ENCODE peak calls at places on chromosomes 13 and 19, in nine cellular contexts. One of them, this sample, is unnamed.

GRCh38 chr19:53659292-53659691 is 27.5 kb downstream of the DPRX start:
- DNase-seq in activated B cell treated with CpG ODN at 0.5 μM for 24 hours: no peak
- DNase-seq in choroid plexus epithelial cell: peak; percentile 39
- DNase-seq in AG04449: no peak
- DNase-seq in fibroblast of mammary gland: no peak
- DNase-seq in Caco-2: peak; percentile 86
- DNase-seq in prostate gland: peak; percentile 45
- DNase-seq in esophagus muscularis mucosa: no peak
- DNase-seq in A549: peak; percentile 72
- DNase-seq in this sample: no peak

GRCh38 chr19:52622261-52622660 is 15.9 kb downstream of the ZNF83 start:
- DNase-seq in AG04449: no peak
- DNase-seq in Caco-2: no peak
- DNase-seq in fibroblast of mammary gland: no peak
- DNase-seq in prostate gland: no peak
- DNase-seq in activated B cell treated with CpG ODN at 0.5 μM for 24 hours: no peak
- DNase-seq in esophagus muscularis mucosa: no peak
- DNase-seq in A549: no peak
- DNase-seq in choroid plexus epithelial cell: no peak
- DNase-seq in this sample: no peak

GRCh38 chr13:59658736-59659330 is 504.9 kb downstream of the DIAPH3 start:
- DNase-seq in fibroblast of mammary gland: no peak
- DNase-seq in choroid plexus epithelial cell: no peak
- DNase-seq in esophagus muscularis mucosa: peak; percentile 47
- DNase-seq in A549: no peak
- DNase-seq in activated B cell treated with CpG ODN at 0.5 μM for 24 hours: no peak
- DNase-seq in Caco-2: no peak
- DNase-seq in AG04449: no peak
- DNase-seq in prostate gland: no peak
- DNase-seq in this sample: no peak

GRCh38 chr13:98691360-98691759 is 61.1 kb downstream of the SLC15A1 start:
- DNase-seq in fibroblast of mammary gland: no peak
- DNase-seq in esophagus muscularis mucosa: no peak
- DNase-seq in A549: no peak
- DNase-seq in prostate gland: no peak
- DNase-seq in AG04449: no peak
- DNase-seq in activated B cell treated with CpG ODN at 0.5 μM for 24 hours: no peak
- DNase-seq in Caco-2: no peak
- DNase-seq in choroid plexus epithelial cell: no peak
- DNase-seq in this sample: no peak

GRCh38 chr19:53057904-53058579 is 13.5 kb downstream of the ERVV-2 start:
- DNase-seq in activated B cell treated with CpG ODN at 0.5 μM for 24 hours: no peak
- DNase-seq in Caco-2: no peak
- DNase-seq in prostate gland: peak; percentile 46
- DNase-seq in fibroblast of mammary gland: no peak
- DNase-seq in A549: no peak
- DNase-seq in choroid plexus epithelial cell: peak; percentile 14
- DNase-seq in AG04449: no peak
- DNase-seq in esophagus muscularis mucosa: no peak
- DNase-seq in this sample: no peak

GRCh38 chr13:113630296-113630695 is 27.7 kb downstream of the ATP4B start:
- DNase-seq in fibroblast of mammary gland: no peak
- DNase-seq in AG04449: no peak
- DNase-seq in activated B cell treated with CpG ODN at 0.5 μM for 24 hours: no peak
- DNase-seq in esophagus muscularis mucosa: no peak
- DNase-seq in choroid plexus epithelial cell: no peak
- DNase-seq in A549: no peak
- DNase-seq in prostate gland: no peak
- DNase-seq in Caco-2: peak; percentile 3
- DNase-seq in this sample: no peak

GRCh38 chr13:103299079-103299478 is 232.9 kb upstream of the SLC10A2 start:
- DNase-seq in choroid plexus epithelial cell: no peak
- DNase-seq in fibroblast of mammary gland: no peak
- DNase-seq in A549: no peak
- DNase-seq in AG04449: no peak
- DNase-seq in esophagus muscularis mucosa: no peak
- DNase-seq in prostate gland: no peak
- DNase-seq in Caco-2: peak; percentile 45
- DNase-seq in activated B cell treated with CpG ODN at 0.5 μM for 24 hours: no peak
- DNase-seq in this sample: no peak

GRCh38 chr13:110815471-110816204 is 99.2 kb downstream of the ANKRD10 start:
- DNase-seq in Caco-2: no peak
- DNase-seq in esophagus muscularis mucosa: no peak
- DNase-seq in fibroblast of mammary gland: no peak
- DNase-seq in prostate gland: no peak
- DNase-seq in A549: no peak
- DNase-seq in activated B cell treated with CpG ODN at 0.5 μM for 24 hours: no peak
- DNase-seq in choroid plexus epithelial cell: peak; percentile 16
- DNase-seq in AG04449: no peak
- DNase-seq in this sample: no peak

GRCh38 chr13:112879283-112879833 is 89.7 kb upstream of the MCF2L start:
- DNase-seq in fibroblast of mammary gland: peak; percentile 38
- DNase-seq in Caco-2: peak; percentile 11
- DNase-seq in prostate gland: no peak
- DNase-seq in AG04449: peak; percentile 16
- DNase-seq in esophagus muscularis mucosa: no peak
- DNase-seq in choroid plexus epithelial cell: no peak
- DNase-seq in A549: no peak
- DNase-seq in activated B cell treated with CpG ODN at 0.5 μM for 24 hours: no peak
- DNase-seq in this sample: no peak

GRCh38 chr13:114099191-114099590 is 33.2 kb downstream of the RASA3 start:
- DNase-seq in Caco-2: peak; percentile 43
- DNase-seq in AG04449: peak; percentile 82
- DNase-seq in prostate gland: peak; percentile 52
- DNase-seq in fibroblast of mammary gland: peak; percentile 95
- DNase-seq in choroid plexus epithelial cell: peak; percentile 92
- DNase-seq in esophagus muscularis mucosa: peak; percentile 94
- DNase-seq in activated B cell treated with CpG ODN at 0.5 μM for 24 hours: no peak
- DNase-seq in A549: peak; percentile 76
- DNase-seq in this sample: no peak

GRCh38 chr13:99426426-99426825 is 74.8 kb upstream of the TM9SF2 start:
- DNase-seq in esophagus muscularis mucosa: no peak
- DNase-seq in Caco-2: peak; percentile 24
- DNase-seq in prostate gland: no peak
- DNase-seq in fibroblast of mammary gland: no peak
- DNase-seq in AG04449: no peak
- DNase-seq in A549: no peak
- DNase-seq in choroid plexus epithelial cell: no peak
- DNase-seq in activated B cell treated with CpG ODN at 0.5 μM for 24 hours: no peak
- DNase-seq in this sample: no peak

GRCh38 chr13:98478134-98479129 is 98.5 kb downstream of the STK24 start:
- DNase-seq in Caco-2: no peak
- DNase-seq in fibroblast of mammary gland: peak; percentile 54
- DNase-seq in prostate gland: no peak
- DNase-seq in AG04449: no peak
- DNase-seq in activated B cell treated with CpG ODN at 0.5 μM for 24 hours: no peak
- DNase-seq in choroid plexus epithelial cell: peak; percentile 30
- DNase-seq in A549: no peak
- DNase-seq in esophagus muscularis mucosa: no peak
- DNase-seq in this sample: peak; percentile 23

GRCh38 chr13:111251646-111252448 is 68.6 kb upstream of the TEX29 start:
- DNase-seq in choroid plexus epithelial cell: peak; percentile 16
- DNase-seq in A549: no peak
- DNase-seq in AG04449: no peak
- DNase-seq in Caco-2: no peak
- DNase-seq in fibroblast of mammary gland: peak; percentile 29
- DNase-seq in prostate gland: no peak
- DNase-seq in activated B cell treated with CpG ODN at 0.5 μM for 24 hours: no peak
- DNase-seq in esophagus muscularis mucosa: peak; percentile 42
- DNase-seq in this sample: no peak

GRCh38 chr13:21139374-21139773 is 37.0 kb downstream of the SKA3 start:
- DNase-seq in prostate gland: no peak
- DNase-seq in A549: no peak
- DNase-seq in activated B cell treated with CpG ODN at 0.5 μM for 24 hours: no peak
- DNase-seq in AG04449: no peak
- DNase-seq in Caco-2: no peak
- DNase-seq in choroid plexus epithelial cell: no peak
- DNase-seq in esophagus muscularis mucosa: peak; percentile 68
- DNase-seq in fibroblast of mammary gland: no peak
- DNase-seq in this sample: no peak

GRCh38 chr19:35223084-35223790 is 5.3 kb downstream of the FAM187B start:
- DNase-seq in choroid plexus epithelial cell: no peak
- DNase-seq in activated B cell treated with CpG ODN at 0.5 μM for 24 hours: no peak
- DNase-seq in A549: peak; percentile 27
- DNase-seq in prostate gland: no peak
- DNase-seq in Caco-2: peak; percentile 24
- DNase-seq in AG04449: no peak
- DNase-seq in esophagus muscularis mucosa: peak; percentile 88
- DNase-seq in fibroblast of mammary gland: no peak
- DNase-seq in this sample: no peak

GRCh38 chr19:19562665-19563347 is 24.7 kb downstream of the CILP2 start:
- DNase-seq in esophagus muscularis mucosa: no peak
- DNase-seq in prostate gland: no peak
- DNase-seq in AG04449: no peak
- DNase-seq in activated B cell treated with CpG ODN at 0.5 μM for 24 hours: no peak
- DNase-seq in choroid plexus epithelial cell: no peak
- DNase-seq in fibroblast of mammary gland: no peak
- DNase-seq in A549: no peak
- DNase-seq in Caco-2: no peak
- DNase-seq in this sample: no peak

GRCh38 chr19:2289714-2290435 is 7.9 kb upstream of the PEAK3 start:
- DNase-seq in choroid plexus epithelial cell: no peak
- DNase-seq in prostate gland: no peak
- DNase-seq in fibroblast of mammary gland: no peak
- DNase-seq in A549: no peak
- DNase-seq in esophagus muscularis mucosa: no peak
- DNase-seq in Caco-2: no peak
- DNase-seq in activated B cell treated with CpG ODN at 0.5 μM for 24 hours: peak; percentile 69
- DNase-seq in AG04449: no peak
- DNase-seq in this sample: peak; percentile 55

GRCh38 chr13:42474954-42475353 is 99.0 kb upstream of the TNFSF11 start:
- DNase-seq in esophagus muscularis mucosa: no peak
- DNase-seq in activated B cell treated with CpG ODN at 0.5 μM for 24 hours: no peak
- DNase-seq in Caco-2: no peak
- DNase-seq in AG04449: peak; percentile 14
- DNase-seq in choroid plexus epithelial cell: peak; percentile 98
- DNase-seq in prostate gland: no peak
- DNase-seq in fibroblast of mammary gland: peak; percentile 69
- DNase-seq in A549: no peak
- DNase-seq in this sample: no peak

GRCh38 chr19:16228637-16229321 is 31.1 kb downstream of the AP1M1 start:
- DNase-seq in choroid plexus epithelial cell: no peak
- DNase-seq in activated B cell treated with CpG ODN at 0.5 μM for 24 hours: no peak
- DNase-seq in prostate gland: no peak
- DNase-seq in AG04449: no peak
- DNase-seq in esophagus muscularis mucosa: no peak
- DNase-seq in A549: no peak
- DNase-seq in fibroblast of mammary gland: no peak
- DNase-seq in Caco-2: no peak
- DNase-seq in this sample: no peak

GRCh38 chr13:53379485-53379884 is 350.9 kb downstream of the OLFM4 start:
- DNase-seq in choroid plexus epithelial cell: no peak
- DNase-seq in prostate gland: no peak
- DNase-seq in fibroblast of mammary gland: no peak
- DNase-seq in AG04449: no peak
- DNase-seq in esophagus muscularis mucosa: no peak
- DNase-seq in Caco-2: no peak
- DNase-seq in A549: no peak
- DNase-seq in activated B cell treated with CpG ODN at 0.5 μM for 24 hours: no peak
- DNase-seq in this sample: no peak

GRCh38 chr13:53382008-53382407 is 353.4 kb downstream of the OLFM4 start:
- DNase-seq in fibroblast of mammary gland: no peak
- DNase-seq in Caco-2: no peak
- DNase-seq in AG04449: no peak
- DNase-seq in choroid plexus epithelial cell: no peak
- DNase-seq in A549: no peak
- DNase-seq in activated B cell treated with CpG ODN at 0.5 μM for 24 hours: no peak
- DNase-seq in esophagus muscularis mucosa: no peak
- DNase-seq in prostate gland: no peak
- DNase-seq in this sample: no peak
- TF ChIP-seq CTCF in fibroblast of mammary gland: no peak
- TF ChIP-seq CTCF in Caco-2: no peak
- TF ChIP-seq CTCF in AG04449: no peak
- TF ChIP-seq CTCF in choroid plexus epithelial cell: no peak
- TF ChIP-seq CTCF in A549: no peak
- TF ChIP-seq CTCF in activated B cell treated with CpG ODN at 0.5 μM for 24 hours: no peak
- TF ChIP-seq CTCF in esophagus muscularis mucosa: no peak
- TF ChIP-seq CTCF in prostate gland: no peak
- TF ChIP-seq CTCF in this sample: no peak

GRCh38 chr19:57825501-57825900 is 4.6 kb upstream of the ZNF587B start:
- DNase-seq in choroid plexus epithelial cell: peak; percentile 16
- DNase-seq in AG04449: no peak
- DNase-seq in prostate gland: no peak
- DNase-seq in esophagus muscularis mucosa: no peak
- DNase-seq in A549: no peak
- DNase-seq in Caco-2: no peak
- DNase-seq in activated B cell treated with CpG ODN at 0.5 μM for 24 hours: no peak
- DNase-seq in fibroblast of mammary gland: no peak
- DNase-seq in this sample: no peak

GRCh38 chr19:57829316-57829715 is 783 bp upstream of the ZNF587B start:
- DNase-seq in prostate gland: no peak
- DNase-seq in AG04449: no peak
- DNase-seq in fibroblast of mammary gland: no peak
- DNase-seq in activated B cell treated with CpG ODN at 0.5 μM for 24 hours: no peak
- DNase-seq in choroid plexus epithelial cell: peak; percentile 44
- DNase-seq in esophagus muscularis mucosa: no peak
- DNase-seq in Caco-2: no peak
- DNase-seq in A549: no peak
- DNase-seq in this sample: no peak

GRCh38 chr19:57830071-57830602 is at the start of gene ZNF587B:
- DNase-seq in Caco-2: peak; percentile 81
- DNase-seq in A549: peak; percentile 45
- DNase-seq in AG04449: no peak
- DNase-seq in choroid plexus epithelial cell: peak; percentile 84
- DNase-seq in activated B cell treated with CpG ODN at 0.5 μM for 24 hours: no peak
- DNase-seq in fibroblast of mammary gland: peak; percentile 57
- DNase-seq in prostate gland: peak; percentile 35
- DNase-seq in esophagus muscularis mucosa: no peak
- DNase-seq in this sample: peak; percentile 28
- TF ChIP-seq CTCF in Caco-2: peak; percentile 60
- TF ChIP-seq CTCF in A549: peak; percentile 11
- TF ChIP-seq CTCF in AG04449: peak; percentile 17
- TF ChIP-seq CTCF in choroid plexus epithelial cell: peak; percentile 53
- TF ChIP-seq CTCF in activated B cell treated with CpG ODN at 0.5 μM for 24 hours: no peak
- TF ChIP-seq CTCF in fibroblast of mammary gland: peak; percentile 6
- TF ChIP-seq CTCF in prostate gland: peak; percentile 45
- TF ChIP-seq CTCF in esophagus muscularis mucosa: peak; percentile 44
- TF ChIP-seq CTCF in this sample: peak; percentile 33

GRCh38 chr13:28548872-28549271 is 53.9 kb upstream of the FLT1 start:
- DNase-seq in fibroblast of mammary gland: no peak
- DNase-seq in Caco-2: no peak
- DNase-seq in choroid plexus epithelial cell: peak; percentile 26
- DNase-seq in AG04449: no peak
- DNase-seq in prostate gland: no peak
- DNase-seq in A549: no peak
- DNase-seq in esophagus muscularis mucosa: no peak
- DNase-seq in activated B cell treated with CpG ODN at 0.5 μM for 24 hours: no peak
- DNase-seq in this sample: no peak
- TF ChIP-seq CTCF in fibroblast of mammary gland: peak; percentile 19
- TF ChIP-seq CTCF in Caco-2: no peak
- TF ChIP-seq CTCF in choroid plexus epithelial cell: peak; percentile 39
- TF ChIP-seq CTCF in AG04449: no peak
- TF ChIP-seq CTCF in prostate gland: no peak
- TF ChIP-seq CTCF in A549: no peak
- TF ChIP-seq CTCF in esophagus muscularis mucosa: no peak
- TF ChIP-seq CTCF in activated B cell treated with CpG ODN at 0.5 μM for 24 hours: no peak
- TF ChIP-seq CTCF in this sample: no peak

DNA sequence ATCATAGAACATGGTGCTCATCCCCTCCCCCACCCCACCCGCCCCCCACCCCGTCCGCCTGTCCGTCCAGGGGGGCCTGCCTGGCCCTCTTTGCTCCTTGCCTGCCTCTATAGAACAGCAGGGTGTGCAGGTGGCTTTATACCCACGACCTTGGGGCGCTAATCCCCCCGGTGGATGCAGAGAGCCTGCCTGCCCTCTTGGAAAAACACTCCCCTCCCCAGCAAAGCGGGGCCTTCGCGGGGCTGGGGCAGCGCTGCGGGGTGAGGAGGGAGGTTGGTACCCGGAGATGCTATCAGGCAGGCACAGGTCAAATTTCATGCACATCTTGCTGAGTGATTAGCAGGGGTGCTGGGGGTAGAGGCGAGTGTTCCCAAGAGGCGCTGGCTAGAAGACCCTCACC is 21.9 kb downstream of the RFX1 start:
- DNase-seq in A549: no peak
- DNase-seq in esophagus muscularis mucosa: no peak
- DNase-seq in fibroblast of mammary gland: no peak
- DNase-seq in choroid plexus epithelial cell: no peak
- DNase-seq in prostate gland: no peak
- DNase-seq in activated B cell treated with CpG ODN at 0.5 μM for 24 hours: no peak
- DNase-seq in AG04449: no peak
- DNase-seq in Caco-2: no peak
- DNase-seq in this sample: no peak
- TF ChIP-seq CTCF in A549: no peak
- TF ChIP-seq CTCF in esophagus muscularis mucosa: no peak
- TF ChIP-seq CTCF in fibroblast of mammary gland: no peak
- TF ChIP-seq CTCF in choroid plexus epithelial cell: no peak
- TF ChIP-seq CTCF in prostate gland: no peak
- TF ChIP-seq CTCF in activated B cell treated with CpG ODN at 0.5 μM for 24 hours: no peak
- TF ChIP-seq CTCF in AG04449: no peak
- TF ChIP-seq CTCF in Caco-2: no peak
- TF ChIP-seq CTCF in this sample: no peak